ENCODE peak calls at places on chromosomes 6 and 20, in eight cellular contexts. O is mesenchymal stem cell, T is prostate gland, M is esophagus squamous epithelium, U is A549, V is suprapubic skin, B is PC-9, F is endothelial cell of umbilical vein. W is an unnamed sample.
A peak's percentile ranks its signal among the peaks of the same experiment; 100 is the strongest.

GRCh38 chr6:80134065-80134464 is 27.6 kb downstream of the BCKDHB start:
- DNase-seq in O (no peak), T (no peak), M (no peak), U (no peak), V (no peak), B (no peak), F (no peak), W (no peak)

GRCh38 chr6:136228811-136229210 is 21.3 kb downstream of the MTFR2 start:
- DNase-seq in O (no peak), T (no peak), M (no peak), U (no peak), V (no peak), B (no peak), F (no peak), W (no peak)

GRCh38 chr6:167426620-167427019 is 101.7 kb downstream of the TTLL2 start:
- DNase-seq in O (peak; percentile 13), T (no peak), M (no peak), U (no peak), V (no peak), B (no peak), F (no peak), W (no peak)

GRCh38 chr6:131660195-131660594 is 23.1 kb downstream of the ENPP3 start:
- DNase-seq in O (peak; percentile 54), T (no peak), M (no peak), U (peak; percentile 16), V (no peak), B (peak; percentile 75), F (peak; percentile 46), W (no peak)

GRCh38 chr6:13404115-13404891 is 76.0 kb upstream of the TBC1D7 start:
- DNase-seq in O (no peak), T (no peak), M (no peak), U (no peak), V (peak; percentile 23), B (no peak), F (peak; percentile 83), W (no peak)

GRCh38 chr20:2539341-2539740 is 3.0 kb downstream of the TMC2 start:
- DNase-seq in O (no peak), T (no peak), M (no peak), U (no peak), V (no peak), B (no peak), F (no peak), W (no peak)

GRCh38 chr6:108115598-108116058 is 41.1 kb upstream of the OSTM1 start:
- DNase-seq in O (peak; percentile 39), T (no peak), M (no peak), U (peak; percentile 76), V (no peak), B (peak; percentile 52), F (peak; percentile 36), W (peak; percentile 61)

GRCh38 chr6:128713461-128713860 is 169.5 kb upstream of the LAMA2 start:
- DNase-seq in O (peak; percentile 16), T (no peak), M (no peak), U (no peak), V (no peak), B (no peak), F (no peak), W (no peak)

GRCh38 chr20:47586648-47587306 is 85.1 kb downstream of the NCOA3 start:
- DNase-seq in O (no peak), T (no peak), M (no peak), U (no peak), V (no peak), B (no peak), F (no peak), W (no peak)

GRCh38 chr20:40565681-40566040 is 123.4 kb downstream of the MAFB start:
- DNase-seq in O (no peak), T (no peak), M (no peak), U (no peak), V (no peak), B (no peak), F (no peak), W (no peak)

GRCh38 chr20:24970030-24970553 is 21.0 kb downstream of the CST7 start:
- DNase-seq in O (no peak), T (no peak), M (no peak), U (no peak), V (no peak), B (no peak), F (no peak), W (no peak)

GRCh38 chr20:34581341-34582189 is 23.0 kb downstream of the MAP1LC3A start:
- DNase-seq in O (peak; percentile 63), T (no peak), M (no peak), U (no peak), V (no peak), B (no peak), F (peak; percentile 91), W (peak; percentile 79)

GRCh38 chr6:53822355-53823115 is 27.7 kb downstream of the LRRC1 start:
- DNase-seq in O (no peak), T (no peak), M (no peak), U (no peak), V (no peak), B (no peak), F (no peak), W (no peak)
- H3K4me1 ChIP-seq in O (no peaks in the 10 kb centered on the region), T (no peaks in the 10 kb centered on the region), M (no peaks in the 10 kb centered on the region), U (peaks cover 3% of the 10 kb centered on the region), V (peaks cover 19% of the 10 kb centered on the region), B (peaks cover 14% of the 10 kb centered on the region), F (peaks cover 4% of the 10 kb centered on the region), W (peaks cover 2% of the 10 kb centered on the region)

GRCh38 chr6:113464536-113464935 is 392.6 kb upstream of the MARCKS start:
- DNase-seq in O (no peak), T (no peak), M (no peak), U (no peak), V (no peak), B (no peak), F (no peak), W (no peak)
- H3K27ac ChIP-seq in O (no peak overlapping the region), T (no peak overlapping the region), M (no peak overlapping the region), U (peak overlapping the region; percentile 76), V (no peak overlapping the region), B (peak overlapping the region; percentile 72), F (no peak overlapping the region), W (no peak overlapping the region)

GRCh38 chr20:59680852-59681251 is 76.5 kb downstream of the PHACTR3 start:
- DNase-seq in O (no peak), T (no peak), M (no peak), U (no peak), V (no peak), B (no peak), F (no peak), W (no peak)
- H3K9me3 ChIP-seq in O (no peaks in the 10 kb centered on the region), T (no peaks in the 10 kb centered on the region), M (no peaks in the 10 kb centered on the region), U (no peaks in the 10 kb centered on the region), V (no peaks in the 10 kb centered on the region), B (no peaks in the 10 kb centered on the region), F (peaks cover 4% of the 10 kb centered on the region), W (no peaks in the 10 kb centered on the region)

DNA sequence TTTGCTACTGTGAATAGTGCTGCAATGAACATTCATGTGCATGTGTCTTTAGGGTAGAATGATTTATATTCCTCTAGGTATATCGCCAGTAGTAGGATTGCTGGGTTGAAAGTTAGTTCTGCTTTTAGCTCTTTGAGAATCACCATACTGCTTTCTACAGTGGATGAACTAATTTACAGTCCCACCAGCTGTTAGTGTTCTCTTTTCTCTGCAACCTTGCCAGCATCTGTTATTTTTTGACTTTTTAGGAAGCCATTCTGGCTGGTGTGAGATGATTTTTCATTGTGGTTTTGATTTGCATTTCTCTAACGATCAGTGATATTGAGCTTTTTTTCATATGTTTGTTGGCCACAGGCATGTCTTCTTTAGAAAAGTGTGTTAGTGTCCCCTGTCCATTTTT is 40.0 kb downstream of the PLG start:
- DNase-seq in O (no peak), T (no peak), M (no peak), U (no peak), V (no peak), B (no peak), F (no peak), W (no peak)
- H3K4me1 ChIP-seq in O (no peaks in the 10 kb centered on the region), T (no peaks in the 10 kb centered on the region), M (no peaks in the 10 kb centered on the region), U (no peaks in the 10 kb centered on the region), V (no peaks in the 10 kb centered on the region), B (no peaks in the 10 kb centered on the region), F (no peaks in the 10 kb centered on the region), W (no peaks in the 10 kb centered on the region)

GRCh38 chr6:38185244-38185643 is 365.7 kb downstream of the ZFAND3 start:
- DNase-seq in O (no peak), T (no peak), M (no peak), U (no peak), V (peak; percentile 24), B (no peak), F (no peak), W (no peak)
- H3K27ac ChIP-seq in O (no peak overlapping the region), T (no peak overlapping the region), M (no peak overlapping the region), U (no peak overlapping the region), V (no peak overlapping the region), B (no peak overlapping the region), F (no peak overlapping the region), W (no peak overlapping the region)

GRCh38 chr20:58853466-58853865 is 950 bp downstream of the GNAS start:
- DNase-seq in O (no peak), T (no peak), M (no peak), U (no peak), V (no peak), B (no peak), F (no peak), W (no peak)

GRCh38 chr20:58854638-58855471 is 2.3 kb downstream of the GNAS start:
- DNase-seq in O (no peak), T (no peak), M (no peak), U (no peak), V (no peak), B (no peak), F (no peak), W (peak; percentile 56)

GRCh38 chr20:58852559-58853271 is at the start of gene GNAS:
- DNase-seq in O (peak; percentile 72), T (peak; percentile 42), M (no peak), U (peak; percentile 62), V (no peak), B (peak; percentile 50), F (peak; percentile 47), W (peak; percentile 72)

GRCh38 chr20:58855506-58856314 is 3.2 kb downstream of the GNAS start:
- DNase-seq in O (no peak), T (peak; percentile 25), M (no peak), U (no peak), V (no peak), B (peak; percentile 84), F (no peak), W (no peak)

GRCh38 chr20:58853976-58854637 is 1.6 kb downstream of the GNAS start:
- DNase-seq in O (no peak), T (no peak), M (no peak), U (no peak), V (no peak), B (no peak), F (no peak), W (no peak)
- H3K9me3 ChIP-seq in O (no peaks in the 10 kb centered on the region), T (no peaks in the 10 kb centered on the region), M (no peaks in the 10 kb centered on the region), U (no peaks in the 10 kb centered on the region), V (no peaks in the 10 kb centered on the region), B (no peaks in the 10 kb centered on the region), F (no peaks in the 10 kb centered on the region), W (no peaks in the 10 kb centered on the region)